ENCODE peak calls at places on chromosomes 2 and 18, in eight cellular contexts. M is neural progenitor cell, Y is GM23338, J is SK-N-SH, K is HCT116, T is PC-3, H is hepatocyte, C is MM.1S. D is an unnamed sample.

GRCh38 chr2:221446140-221446539 is 126.0 kb downstream of the EPHA4 start:
- DNase-seq in M (no peak), Y (no peak), J (no peak), K (no peak), T (no peak), H (no peak), C (no peak), D (no peak)

GRCh38 chr2:48315847-48316194 is 214.1 kb upstream of the STON1 start:
- DNase-seq in M (peak), Y (peak), J (peak), K (no peak), T (peak), H (peak), C (peak), D (peak)

GRCh38 chr2:149819356-149819957 is 231.9 kb upstream of the MMADHC start:
- DNase-seq in M (no peak), Y (peak), J (no peak), K (no peak), T (peak), H (no peak), C (peak), D (no peak)

GRCh38 chr2:129187379-129187778 is 792.1 kb upstream of the RAB6C start:
- DNase-seq in M (no peak), Y (no peak), J (no peak), K (no peak), T (no peak), H (no peak), C (no peak), D (no peak)

GRCh38 chr2:187580462-187581124 is 26.4 kb upstream of the TFPI start:
- DNase-seq in M (peak), Y (peak), J (peak), K (peak), T (peak), H (peak), C (peak), D (peak)

GRCh38 chr2:217900010-217900779 is 102.6 kb downstream of the TNS1 start:
- DNase-seq in M (no peak), Y (peak), J (no peak), K (no peak), T (peak), H (peak), C (no peak), D (no peak)

GRCh38 chr18:22324191-22325131 is 93.3 kb downstream of the CTAGE1 start:
- DNase-seq in M (peak), Y (peak), J (no peak), K (no peak), T (no peak), H (peak), C (no peak), D (no peak)

GRCh38 chr2:129296401-129297343 is 682.8 kb upstream of the RAB6C start:
- DNase-seq in M (no peak), Y (no peak), J (peak), K (no peak), T (no peak), H (no peak), C (no peak), D (no peak)

GRCh38 chr2:100887039-100887578 is 67.2 kb downstream of the NPAS2 start:
- DNase-seq in M (no peak), Y (peak), J (no peak), K (no peak), T (no peak), H (no peak), C (no peak), D (no peak)

GRCh38 chr2:232088771-232089170 is 127.3 kb downstream of the DIS3L2 start:
- DNase-seq in M (no peak), Y (no peak), J (no peak), K (no peak), T (no peak), H (no peak), C (no peak), D (no peak)

GRCh38 chr2:34317797-34318196 is 718.7 kb upstream of the FAM98A start:
- DNase-seq in M (no peak), Y (no peak), J (no peak), K (no peak), T (no peak), H (no peak), C (no peak), D (no peak)

GRCh38 chr2:15746354-15747171 is 154.9 kb downstream of the DDX1 start:
- DNase-seq in M (no peak), Y (no peak), J (no peak), K (no peak), T (no peak), H (no peak), C (no peak), D (no peak)

GRCh38 chr2:230905448-230906430 is 19.3 kb downstream of the GPR55 start:
- DNase-seq in M (peak), Y (no peak), J (no peak), K (peak), T (peak), H (peak), C (no peak), D (no peak)

GRCh38 chr2:85326946-85327756 is 638 bp downstream of the TGOLN2 start:
- DNase-seq in M (peak), Y (peak), J (no peak), K (no peak), T (peak), H (peak), C (peak), D (peak)

GRCh38 chr2:88880441-88880953 is 189.0 kb downstream of the RPIA start:
- DNase-seq in M (peak), Y (peak), J (peak), K (peak), T (peak), H (peak), C (peak), D (peak)

GRCh38 chr18:77935342-77935741 is 685.7 kb downstream of the GALR1 start:
- DNase-seq in M (no peak), Y (no peak), J (no peak), K (no peak), T (no peak), H (no peak), C (no peak), D (no peak)

GRCh38 chr2:123179526-123179925 is 845.6 kb upstream of the CNTNAP5 start:
- DNase-seq in M (peak), Y (peak), J (no peak), K (no peak), T (peak), H (no peak), C (no peak), D (no peak)

GRCh38 chr2:197873293-197873701 is 68.9 kb downstream of the PLCL1 start:
- DNase-seq in M (peak), Y (peak), J (no peak), K (no peak), T (peak), H (no peak), C (no peak), D (no peak)

GRCh38 chr2:149924549-149925213 is 337.1 kb upstream of the MMADHC start:
- DNase-seq in M (no peak), Y (no peak), J (no peak), K (no peak), T (peak), H (no peak), C (no peak), D (no peak)

GRCh38 chr2:134504586-134505336 is 214.0 kb downstream of the TMEM163 start:
- DNase-seq in M (no peak), Y (no peak), J (no peak), K (no peak), T (peak), H (no peak), C (no peak), D (no peak)

GRCh38 chr18:23669804-23670203 is 7.1 kb upstream of the ANKRD29 start:
- DNase-seq in M (no peak), Y (no peak), J (no peak), K (no peak), T (no peak), H (no peak), C (no peak), D (no peak)
- TF ChIP-seq EZH2phosphoT487 in M (no peak), Y (no peak), J (no peak), K (no peak), T (no peak), H (no peak), C (no peak), D (no peak)

DNA sequence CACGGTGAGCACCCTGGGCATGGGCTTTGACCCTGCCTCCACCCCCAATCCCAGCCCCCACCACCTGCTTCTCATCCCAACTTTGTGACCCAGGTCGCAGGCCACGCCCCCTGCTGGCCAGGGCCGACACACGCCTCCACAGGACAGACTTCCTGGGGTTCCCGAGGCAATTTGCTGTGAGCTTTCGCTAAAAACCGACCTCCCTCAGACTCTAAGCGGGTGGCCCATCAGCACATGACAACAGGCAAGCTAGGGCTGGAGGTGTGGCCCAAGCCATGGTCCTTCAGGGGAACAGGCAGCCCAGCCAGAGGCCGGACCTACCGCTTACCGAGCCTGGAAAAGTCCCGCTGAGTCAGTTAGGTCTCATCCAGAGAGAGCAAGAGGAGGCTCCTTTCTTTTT is 31.9 kb downstream of the C1QL2 start:
- DNase-seq in M (peak), Y (peak), J (peak), K (peak), T (no peak), H (peak), C (no peak), D (peak)
- TF ChIP-seq CTCF in M (peak), Y (peak), J (peak), K (peak), T (peak), H (peak), C (peak), D (peak)

DNA sequence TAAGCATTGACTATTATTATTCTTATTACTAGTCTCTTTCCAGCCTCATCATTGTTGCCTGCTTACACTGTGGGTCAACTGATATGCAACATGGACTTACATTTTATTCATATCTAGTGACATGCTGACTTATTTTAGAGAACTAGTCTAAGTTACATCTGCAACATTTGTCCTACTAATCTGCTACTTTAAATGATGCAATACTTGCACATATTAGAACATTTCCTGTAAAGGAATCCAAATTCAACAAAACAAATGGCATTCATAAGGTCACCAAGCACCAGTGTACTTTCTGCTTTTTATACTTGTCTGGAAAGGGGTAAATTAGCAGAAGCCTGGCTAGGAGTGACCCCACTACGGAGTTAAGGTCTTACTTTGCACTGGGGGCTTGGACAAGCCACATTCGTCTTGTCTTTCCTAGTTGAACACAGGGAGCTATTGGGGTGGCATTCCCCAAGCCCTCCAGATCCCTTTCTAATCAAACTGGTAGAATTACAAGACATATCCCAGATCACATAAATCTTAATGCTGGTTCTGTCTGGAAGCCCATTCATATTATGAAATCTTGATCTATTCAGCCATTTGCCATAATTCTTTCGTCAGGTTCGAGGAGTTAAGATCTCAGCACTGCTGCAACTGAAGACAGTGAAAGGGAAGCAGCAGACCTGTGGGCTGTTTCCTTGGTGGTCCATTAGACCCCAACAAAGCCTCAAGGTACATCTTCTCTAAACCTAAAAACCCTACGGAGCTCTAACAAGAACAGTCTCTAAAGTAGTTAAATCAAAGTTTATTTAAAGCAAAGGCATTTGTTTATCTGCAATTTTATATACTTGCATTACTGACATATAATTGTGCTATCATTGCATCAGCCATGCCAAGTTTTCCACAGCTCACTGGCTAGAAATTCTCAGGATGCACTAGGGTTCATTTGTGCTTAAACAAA is 49.9 kb upstream of the RTN4 start:
- DNase-seq in M (no peak), Y (no peak), J (no peak), K (no peak), T (peak), H (no peak), C (no peak), D (peak)
- TF ChIP-seq EZH2phosphoT487 in M (no peak), Y (no peak), J (no peak), K (no peak), T (no peak), H (no peak), C (no peak), D (no peak)

GRCh38 chr18:73478191-73478590 is 610.4 kb upstream of the NETO1 start:
- DNase-seq in M (no peak), Y (no peak), J (no peak), K (no peak), T (no peak), H (no peak), C (no peak), D (no peak)
- TF ChIP-seq CTCF in M (no peak), Y (no peak), J (no peak), K (no peak), T (no peak), H (no peak), C (no peak), D (no peak)

GRCh38 chr2:151292124-151292523 is 2.7 kb upstream of the NMI start:
- DNase-seq in M (no peak), Y (no peak), J (no peak), K (no peak), T (no peak), H (no peak), C (no peak), D (no peak)
- TF ChIP-seq EZH2phosphoT487 in M (no peak), Y (no peak), J (no peak), K (no peak), T (no peak), H (no peak), C (no peak), D (no peak)

D was measured in OCI-LY7.